ENCODE peak calls at places on chromosomes 7 and 10, in four cellular contexts. O is A549, Q is HepG2, H is GM12878. K is an unnamed sample.

GRCh38 chr10:127755758-127756157 is 18.8 kb downstream of the FOXI2 start:
- DNase-seq in Q (no peak), O (no peak), H (no peak), K (no peak)

GRCh38 chr10:95391570-95392249 is 100.9 kb upstream of the PDLIM1 start:
- DNase-seq in H (no peak), O (peak; percentile 8), Q (no peak), K (no peak)

GRCh38 chr10:73932625-73933112 is 21.7 kb downstream of the PLAU start:
- DNase-seq in H (no peak), Q (no peak), O (no peak), K (peak; percentile 16)

GRCh38 chr10:10366836-10367235 is 650.8 kb upstream of the CELF2 start:
- DNase-seq in H (no peak), Q (no peak), O (no peak), K (no peak)

GRCh38 chr7:151057038-151057736 is 510 bp downstream of the CDK5 start:
- DNase-seq in Q (no peak), O (peak; percentile 48), H (no peak), K (peak; percentile 10)

GRCh38 chr7:112254166-112254565 is 47.7 kb downstream of the ZNF277 start:
- DNase-seq in O (no peak), H (no peak), Q (no peak), K (no peak)

GRCh38 chr7:52639126-52639525 is 396.3 kb upstream of the POM121L12 start:
- DNase-seq in Q (no peak), O (no peak), H (no peak), K (no peak)

GRCh38 chr7:73429218-73429617 is 4.4 kb upstream of the FZD9 start:
- DNase-seq in Q (no peak), H (no peak), O (no peak), K (peak; percentile 47)

GRCh38 chr7:46291064-46291463 is 370.0 kb upstream of the IGFBP3 start:
- DNase-seq in Q (no peak), H (peak; percentile 47), O (no peak), K (no peak)

GRCh38 chr7:150503581-150503980 is 11.1 kb upstream of the GIMAP7 start:
- DNase-seq in Q (no peak), O (no peak), H (no peak), K (no peak)

GRCh38 chr10:84293574-84294016 is 34.8 kb upstream of the CCSER2 start:
- DNase-seq in O (no peak), Q (no peak), H (no peak), K (peak; percentile 95)

GRCh38 chr7:75732764-75733630 is 5.7 kb downstream of the HIP1 start:
- DNase-seq in H (no peak), Q (no peak), O (peak; percentile 65), K (peak; percentile 57)

GRCh38 chr7:66894463-66895080 is 26.5 kb upstream of the TMEM248 start:
- DNase-seq in O (no peak), Q (no peak), H (no peak), K (no peak)

GRCh38 chr7:145106001-145106400 is 270.1 kb upstream of the TPK1 start:
- DNase-seq in H (no peak), Q (no peak), O (no peak), K (no peak)

GRCh38 chr10:101101488-101101887 is 29.6 kb upstream of the TLX1 start:
- DNase-seq in O (no peak), H (no peak), Q (no peak), K (no peak)

GRCh38 chr10:118723467-118723866 is 31.3 kb downstream of the CACUL1 start:
- DNase-seq in Q (no peak), H (no peak), O (no peak), K (no peak)

GRCh38 chr10:104306897-104307296 is 31.4 kb downstream of the ITPRIP start:
- DNase-seq in Q (no peak), O (no peak), H (no peak), K (no peak)

GRCh38 chr10:132096223-132096622 is 30.5 kb downstream of the JAKMIP3 start:
- DNase-seq in H (no peak), O (peak; percentile 87), Q (peak; percentile 60), K (no peak)
- TF ChIP-seq POLR2AphosphoS2 in H (no peak), O (no peak), Q (no peak), K (no peak)

DNA sequence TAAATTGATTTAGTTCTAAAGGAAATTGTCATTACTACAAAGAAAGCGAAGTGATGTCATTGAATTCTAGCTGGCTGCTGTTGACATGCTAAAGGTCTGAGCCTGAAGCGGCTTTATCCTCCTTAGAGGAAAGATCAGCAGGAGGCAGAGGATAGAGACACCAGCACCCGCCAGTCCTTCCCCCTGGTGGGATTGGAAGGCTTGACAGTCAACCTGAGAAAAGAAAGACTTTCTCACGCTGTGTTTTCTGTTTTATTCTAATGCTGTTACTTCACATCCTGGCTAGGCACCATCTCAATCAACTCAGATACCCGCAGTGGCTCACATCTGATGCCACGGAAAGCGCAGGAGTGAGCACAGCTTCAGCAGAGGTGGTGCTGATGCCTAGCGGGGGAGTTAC is 5.5 kb downstream of the HABP2 start:
- DNase-seq in O (no peak), H (no peak), Q (no peak), K (no peak)
- TF ChIP-seq POLR2AphosphoS2 in O (no peak), H (no peak), Q (no peak), K (no peak)

GRCh38 chr7:2980406-2981102 is 63.1 kb downstream of the CARD11 start:
- DNase-seq in H (no peak), Q (no peak), O (no peak), K (no peak)

GRCh38 chr7:2979276-2979675 is 64.4 kb downstream of the CARD11 start:
- DNase-seq in H (no peak), Q (no peak), O (no peak), K (no peak)

GRCh38 chr7:2979951-2980350 is 63.7 kb downstream of the CARD11 start:
- DNase-seq in H (no peak), O (no peak), Q (no peak), K (no peak)

GRCh38 chr7:2981103-2981480 is 62.6 kb downstream of the CARD11 start:
- DNase-seq in H (no peak), Q (no peak), O (no peak), K (no peak)

GRCh38 chr7:2978403-2978802 is 65.3 kb downstream of the CARD11 start:
- DNase-seq in Q (no peak), H (peak; percentile 91), O (no peak), K (no peak)
- TF ChIP-seq POLR2AphosphoS2 in Q (no peak), H (no peak), O (no peak), K (no peak)

DNA sequence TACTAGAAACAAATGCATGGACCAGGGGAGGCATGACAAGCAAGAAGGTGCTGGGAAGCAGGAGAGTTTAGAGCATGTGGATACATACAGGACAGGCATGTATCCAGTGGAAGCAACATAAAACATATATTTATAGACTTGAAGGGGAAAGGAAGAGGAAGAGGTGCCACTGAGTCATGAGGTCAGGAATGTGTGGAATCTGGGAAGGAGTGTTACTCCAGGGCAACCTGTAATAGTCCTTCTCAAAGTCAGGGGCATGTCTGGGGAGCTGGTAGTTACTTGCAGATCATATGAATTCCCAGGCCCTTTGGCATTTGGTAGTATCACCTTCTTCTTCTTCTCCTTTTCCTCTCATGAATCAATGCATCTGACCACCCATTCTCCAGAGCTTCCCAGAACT is 246.6 kb downstream of the XPNPEP1 start:
- DNase-seq in H (no peak), O (no peak), Q (no peak), K (no peak)
- TF ChIP-seq POLR2AphosphoS2 in H (no peak), O (no peak), Q (no peak), K (no peak)

GRCh38 chr10:92573091-92573797 is 649 bp downstream of the IDE start:
- DNase-seq in O (peak; percentile 59), Q (no peak), H (no peak), K (no peak)

GRCh38 chr10:92572362-92573090 is 1.4 kb downstream of the IDE start:
- DNase-seq in H (no peak), Q (no peak), O (no peak), K (peak; percentile 25)

GRCh38 chr10:92575961-92576360 is 2.1 kb upstream of the IDE start:
- DNase-seq in H (no peak), Q (no peak), O (no peak), K (no peak)

GRCh38 chr10:92573798-92574544 is at the start of gene IDE:
- DNase-seq in H (peak; percentile 45), Q (peak; percentile 80), O (peak; percentile 90), K (peak; percentile 86)

DNA sequence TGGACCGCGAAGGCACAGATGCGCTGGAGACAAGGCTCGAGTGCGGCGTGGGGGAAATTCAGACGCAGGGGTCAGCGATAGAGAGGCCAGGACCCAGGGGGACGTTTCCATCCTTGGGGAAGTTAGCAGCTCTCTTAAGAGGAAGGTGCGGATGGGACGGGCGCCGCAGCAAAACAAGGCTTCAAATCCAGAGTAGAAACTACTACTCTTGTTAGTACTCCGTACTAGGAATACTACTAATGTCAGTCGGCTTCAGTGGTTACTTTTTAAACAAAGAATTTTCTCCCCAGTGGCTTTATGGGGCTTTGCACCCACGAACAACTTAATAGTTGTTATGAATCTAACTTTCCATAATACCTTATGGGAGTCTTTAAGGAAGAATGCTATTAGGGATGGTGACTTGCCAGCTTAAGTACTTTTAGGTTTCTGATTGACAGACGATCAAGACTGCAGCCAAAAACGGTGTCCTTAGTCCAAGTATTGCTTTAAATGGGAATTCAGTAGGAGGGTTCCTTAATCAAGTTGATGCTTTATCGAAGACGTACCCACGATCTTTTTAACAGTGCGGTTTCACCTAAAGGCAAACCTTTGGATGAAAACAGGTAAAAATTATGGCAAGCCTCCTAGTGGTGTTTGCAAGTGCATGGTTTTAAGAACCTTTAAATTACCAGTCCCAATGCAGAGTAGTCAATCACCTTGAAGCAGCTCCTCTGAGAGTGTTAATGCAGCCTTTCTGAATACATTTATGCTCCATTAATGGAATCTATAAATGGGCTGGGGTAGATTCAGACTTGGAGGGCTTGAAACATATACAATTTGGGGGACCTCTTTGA is 868 bp upstream of the IDE start:
- DNase-seq in Q (no peak), H (no peak), O (peak; percentile 87), K (no peak)
- TF ChIP-seq POLR2AphosphoS2 in Q (no peak), H (no peak), O (no peak), K (no peak)

DNA sequence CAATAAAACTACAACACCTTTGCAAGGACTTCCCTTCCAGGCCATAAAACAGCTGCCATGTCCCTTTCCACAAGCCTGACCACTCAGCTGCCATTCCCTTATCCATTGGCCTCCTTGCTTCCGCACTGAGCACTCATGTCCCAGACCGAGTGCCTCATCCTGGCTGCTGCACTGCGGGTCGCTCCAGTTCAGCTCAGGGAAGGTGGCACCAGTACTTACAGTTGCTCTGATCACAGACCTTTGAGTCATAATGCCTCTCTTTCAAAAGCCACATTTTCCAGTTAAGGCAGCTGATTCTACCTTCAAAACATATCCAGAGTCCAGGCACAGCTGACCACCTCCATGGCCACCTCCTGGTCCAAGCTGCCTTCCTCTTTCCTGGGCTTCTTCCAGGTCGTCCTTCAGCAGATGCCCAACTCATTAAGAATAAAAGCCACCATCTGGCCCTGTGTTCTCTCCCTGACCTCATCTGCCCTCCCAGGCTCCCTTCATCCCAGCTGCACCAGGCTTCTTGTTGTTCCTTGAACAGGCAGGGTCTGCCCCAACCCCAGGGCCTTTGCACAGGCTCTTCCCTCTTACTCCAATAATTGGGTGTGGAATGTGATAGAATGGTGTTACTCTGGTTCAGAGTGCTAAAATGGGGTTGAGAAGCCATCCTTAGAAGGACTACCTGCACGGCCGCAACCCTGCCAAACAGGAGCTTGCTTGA is 64.5 kb downstream of the RAMP3 start:
- DNase-seq in O (no peak), Q (no peak), H (no peak), K (no peak)
- TF ChIP-seq POLR2AphosphoS2 in O (no peak), Q (no peak), H (no peak), K (no peak)

DNA sequence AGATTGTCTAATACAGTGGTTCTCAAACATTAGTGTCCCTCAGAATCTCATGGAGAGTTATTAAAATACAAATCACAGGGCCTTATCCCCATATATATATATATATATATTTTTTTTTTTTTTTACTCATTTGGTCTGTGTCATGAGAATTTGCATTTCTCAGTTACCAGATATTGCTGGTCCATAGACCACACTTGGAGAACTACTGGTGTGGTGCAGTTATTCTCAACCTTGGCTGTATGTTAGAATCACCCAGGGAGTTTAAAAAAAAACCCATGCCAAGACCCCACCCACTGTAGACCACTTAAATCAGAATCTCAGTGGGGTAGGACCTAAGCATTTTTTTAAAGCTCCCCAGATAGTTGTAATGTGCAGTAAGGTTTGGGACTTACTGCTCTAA is 179.9 kb downstream of the AUTS2 start:
- DNase-seq in H (no peak), Q (no peak), O (no peak), K (no peak)
- TF ChIP-seq POLR2AphosphoS2 in H (no peak), Q (no peak), O (no peak), K (no peak)